ENCODE peak calls at places on chromosomes 6 and 20, in four cellular contexts. One of them, this sample, is unnamed.

GRCh38 chr6:130269969-130270635 is 47.4 kb upstream of the SAMD3 start:
- DNase-seq in neural progenitor cell: no peak
- DNase-seq in mesendoderm: no peak
- DNase-seq in fibroblast of lung: no peak
- DNase-seq in this sample: no peak

GRCh38 chr20:45363611-45364492 is 896 bp downstream of the SYS1 start:
- DNase-seq in neural progenitor cell: no peak
- DNase-seq in mesendoderm: no peak
- DNase-seq in fibroblast of lung: no peak
- DNase-seq in this sample: no peak

GRCh38 chr6:114194362-114195343 is 148.2 kb downstream of the HS3ST5 start:
- DNase-seq in neural progenitor cell: no peak
- DNase-seq in mesendoderm: no peak
- DNase-seq in fibroblast of lung: peak; percentile 69
- DNase-seq in this sample: no peak

GRCh38 chr6:159463440-159463839 is 229.6 kb downstream of the SOD2 start:
- DNase-seq in neural progenitor cell: peak; percentile 58
- DNase-seq in mesendoderm: peak; percentile 65
- DNase-seq in fibroblast of lung: peak; percentile 6
- DNase-seq in this sample: peak; percentile 68

GRCh38 chr6:170135821-170136471 is 154.9 kb downstream of the DLL1 start:
- DNase-seq in neural progenitor cell: no peak
- DNase-seq in mesendoderm: no peak
- DNase-seq in fibroblast of lung: no peak
- DNase-seq in this sample: no peak

GRCh38 chr20:63472159-63472811 is at the start of gene KCNQ2:
- DNase-seq in neural progenitor cell: peak; percentile 74
- DNase-seq in mesendoderm: peak; percentile 85
- DNase-seq in fibroblast of lung: no peak
- DNase-seq in this sample: peak; percentile 79

GRCh38 chr6:35396991-35397390 is 54.6 kb downstream of the PPARD start:
- DNase-seq in neural progenitor cell: no peak
- DNase-seq in mesendoderm: no peak
- DNase-seq in fibroblast of lung: peak; percentile 34
- DNase-seq in this sample: no peak

GRCh38 chr20:62367136-62367482 is at the start of gene LAMA5:
- DNase-seq in neural progenitor cell: peak; percentile 93
- DNase-seq in mesendoderm: peak; percentile 70
- DNase-seq in fibroblast of lung: peak; percentile 35
- DNase-seq in this sample: peak; percentile 79

GRCh38 chr6:71395731-71396409 is 107.3 kb downstream of the OGFRL1 start:
- DNase-seq in neural progenitor cell: peak; percentile 21
- DNase-seq in mesendoderm: no peak
- DNase-seq in fibroblast of lung: no peak
- DNase-seq in this sample: no peak

GRCh38 chr6:147973806-147974205 is 368.8 kb upstream of the SASH1 start:
- DNase-seq in neural progenitor cell: peak; percentile 34
- DNase-seq in mesendoderm: peak; percentile 48
- DNase-seq in fibroblast of lung: no peak
- DNase-seq in this sample: no peak

GRCh38 chr6:37482356-37483292 is 17.1 kb downstream of the CCDC167 start:
- DNase-seq in neural progenitor cell: no peak
- DNase-seq in mesendoderm: no peak
- DNase-seq in fibroblast of lung: no peak
- DNase-seq in this sample: no peak

GRCh38 chr6:27591660-27592059 is 118.8 kb upstream of the ZNF184 start:
- DNase-seq in neural progenitor cell: peak; percentile 68
- DNase-seq in mesendoderm: peak; percentile 85
- DNase-seq in fibroblast of lung: peak; percentile 49
- DNase-seq in this sample: peak; percentile 79

GRCh38 chr20:44707259-44707580 is 7.9 kb upstream of the CCN5 start:
- DNase-seq in neural progenitor cell: no peak
- DNase-seq in mesendoderm: no peak
- DNase-seq in fibroblast of lung: no peak
- DNase-seq in this sample: no peak

GRCh38 chr6:168180548-168181011 is 101.6 kb upstream of the FRMD1 start:
- DNase-seq in neural progenitor cell: no peak
- DNase-seq in mesendoderm: no peak
- DNase-seq in fibroblast of lung: no peak
- DNase-seq in this sample: peak; percentile 35

GRCh38 chr6:30750379-30750668 is 6.0 kb upstream of the IER3 start:
- DNase-seq in neural progenitor cell: no peak
- DNase-seq in mesendoderm: no peak
- DNase-seq in fibroblast of lung: no peak
- DNase-seq in this sample: no peak

GRCh38 chr20:51525241-51526104 is 17.0 kb downstream of the NFATC2 start:
- DNase-seq in neural progenitor cell: no peak
- DNase-seq in mesendoderm: no peak
- DNase-seq in fibroblast of lung: peak; percentile 28
- DNase-seq in this sample: no peak

GRCh38 chr6:167801263-167801662 is 25.4 kb upstream of the AFDN start:
- DNase-seq in neural progenitor cell: no peak
- DNase-seq in mesendoderm: no peak
- DNase-seq in fibroblast of lung: no peak
- DNase-seq in this sample: no peak

GRCh38 chr20:24033151-24033550 is 44.6 kb upstream of the GGTLC1 start:
- DNase-seq in neural progenitor cell: no peak
- DNase-seq in mesendoderm: no peak
- DNase-seq in fibroblast of lung: no peak
- DNase-seq in this sample: no peak

GRCh38 chr6:161223646-161224045 is 50.2 kb downstream of the AGPAT4 start:
- DNase-seq in neural progenitor cell: no peak
- DNase-seq in mesendoderm: no peak
- DNase-seq in fibroblast of lung: no peak
- DNase-seq in this sample: no peak

GRCh38 chr6:98716341-98716740 is 118.0 kb upstream of the POU3F2 start:
- DNase-seq in neural progenitor cell: peak; percentile 69
- DNase-seq in mesendoderm: peak; percentile 83
- DNase-seq in fibroblast of lung: no peak
- DNase-seq in this sample: peak; percentile 55

GRCh38 chr6:36616888-36617521 is 22.8 kb downstream of the SRSF3 start:
- DNase-seq in neural progenitor cell: no peak
- DNase-seq in mesendoderm: no peak
- DNase-seq in fibroblast of lung: peak; percentile 63
- DNase-seq in this sample: no peak

GRCh38 chr20:43040427-43040826 is 149.3 kb downstream of the PTPRT start:
- DNase-seq in neural progenitor cell: peak; percentile 85
- DNase-seq in mesendoderm: peak; percentile 83
- DNase-seq in fibroblast of lung: no peak
- DNase-seq in this sample: peak; percentile 1

GRCh38 chr6:30889921-30890645 is 5.8 kb downstream of the DDR1 start:
- DNase-seq in neural progenitor cell: no peak
- DNase-seq in mesendoderm: no peak
- DNase-seq in fibroblast of lung: peak; percentile 52
- DNase-seq in this sample: no peak

GRCh38 chr20:34045930-34046329 is 52.2 kb downstream of the RALY start:
- DNase-seq in neural progenitor cell: no peak
- DNase-seq in mesendoderm: no peak
- DNase-seq in fibroblast of lung: no peak
- DNase-seq in this sample: peak; percentile 82

GRCh38 chr20:19889011-19889953 is 127.9 kb upstream of the NAA20 start:
- DNase-seq in neural progenitor cell: no peak
- DNase-seq in mesendoderm: no peak
- DNase-seq in fibroblast of lung: peak; percentile 91
- DNase-seq in this sample: peak; percentile 7

GRCh38 chr6:106039836-106040592 is 46.1 kb upstream of the PRDM1 start:
- DNase-seq in neural progenitor cell: no peak
- DNase-seq in mesendoderm: peak; percentile 84
- DNase-seq in fibroblast of lung: peak; percentile 27
- DNase-seq in this sample: no peak

GRCh38 chr6:116982401-116982800 is 105.4 kb downstream of the RFX6 start:
- DNase-seq in neural progenitor cell: no peak
- DNase-seq in mesendoderm: no peak
- DNase-seq in fibroblast of lung: no peak
- DNase-seq in this sample: no peak

GRCh38 chr6:5111626-5112025 is 26.5 kb downstream of the PPP1R3G start:
- DNase-seq in neural progenitor cell: no peak
- DNase-seq in mesendoderm: no peak
- DNase-seq in fibroblast of lung: no peak
- DNase-seq in this sample: no peak

GRCh38 chr6:24329451-24329850 is 28.4 kb downstream of the DCDC2 start:
- DNase-seq in neural progenitor cell: no peak
- DNase-seq in mesendoderm: no peak
- DNase-seq in fibroblast of lung: peak; percentile 64
- DNase-seq in this sample: no peak

GRCh38 chr6:170023620-170024521 is 267.0 kb downstream of the DLL1 start:
- DNase-seq in neural progenitor cell: no peak
- DNase-seq in mesendoderm: no peak
- DNase-seq in fibroblast of lung: no peak
- DNase-seq in this sample: no peak

GRCh38 chr20:37527638-37528441 is at the start of gene BLCAP:
- DNase-seq in neural progenitor cell: peak; percentile 96
- DNase-seq in mesendoderm: peak; percentile 93
- DNase-seq in fibroblast of lung: peak; percentile 81
- DNase-seq in this sample: peak; percentile 95

GRCh38 chr6:43490523-43490939 is 13.2 kb downstream of the TJAP1 start:
- DNase-seq in neural progenitor cell: no peak
- DNase-seq in mesendoderm: no peak
- DNase-seq in fibroblast of lung: no peak
- DNase-seq in this sample: no peak
- H3K4me1 ChIP-seq in neural progenitor cell: peaks cover 12% of the 10 kb centered on the region
- H3K4me1 ChIP-seq in mesendoderm: no peaks in the 10 kb centered on the region
- H3K4me1 ChIP-seq in fibroblast of lung: peaks cover 15% of the 10 kb centered on the region
- H3K4me1 ChIP-seq in this sample: peaks cover 8% of the 10 kb centered on the region

GRCh38 chr20:58146081-58146734 is 82.2 kb downstream of the ANKRD60 start:
- DNase-seq in neural progenitor cell: no peak
- DNase-seq in mesendoderm: no peak
- DNase-seq in fibroblast of lung: no peak
- DNase-seq in this sample: no peak

GRCh38 chr20:58148891-58149290 is 79.6 kb downstream of the ANKRD60 start:
- DNase-seq in neural progenitor cell: no peak
- DNase-seq in mesendoderm: no peak
- DNase-seq in fibroblast of lung: no peak
- DNase-seq in this sample: no peak

GRCh38 chr20:58149412-58150091 is 78.9 kb downstream of the ANKRD60 start:
- DNase-seq in neural progenitor cell: no peak
- DNase-seq in mesendoderm: no peak
- DNase-seq in fibroblast of lung: no peak
- DNase-seq in this sample: no peak

GRCh38 chr20:58146761-58147160 is 81.7 kb downstream of the ANKRD60 start:
- DNase-seq in neural progenitor cell: no peak
- DNase-seq in mesendoderm: no peak
- DNase-seq in fibroblast of lung: no peak
- DNase-seq in this sample: no peak

DNA sequence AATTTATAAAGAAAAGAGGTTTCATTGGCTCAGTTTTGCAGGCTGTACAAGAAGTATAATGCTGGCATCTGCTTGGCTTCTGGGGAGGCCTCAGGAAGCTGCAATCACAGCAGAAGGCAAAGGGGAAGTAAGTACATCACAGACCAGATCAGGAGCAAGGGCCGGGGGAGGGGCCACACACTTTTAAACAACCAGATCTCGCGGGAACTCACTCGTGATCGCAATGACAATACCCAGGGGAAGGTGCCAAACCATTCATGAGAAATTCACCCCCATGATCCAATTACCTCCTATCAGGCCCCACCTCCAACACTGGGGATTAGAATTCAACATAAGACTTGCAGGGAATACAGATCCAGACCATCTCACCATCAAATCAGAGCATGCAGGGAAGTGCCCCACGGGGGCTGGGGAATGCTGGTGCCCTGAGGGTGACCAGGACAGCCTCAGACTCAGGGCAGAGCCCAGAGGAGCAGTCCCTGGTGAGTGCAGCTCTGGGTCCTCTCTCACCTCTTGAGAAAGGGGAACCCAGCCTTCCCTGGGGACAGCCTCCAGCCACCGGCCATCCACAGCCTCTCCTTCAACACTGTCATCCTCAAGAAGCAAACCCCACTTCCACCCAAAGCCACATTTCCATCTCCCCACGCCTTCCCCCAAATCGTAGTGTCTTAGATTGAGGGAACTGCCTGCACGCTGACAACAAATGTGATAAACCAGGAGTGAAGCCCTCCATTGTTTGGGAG is 80.7 kb downstream of the ANKRD60 start:
- DNase-seq in neural progenitor cell: no peak
- DNase-seq in mesendoderm: peak; percentile 40
- DNase-seq in fibroblast of lung: no peak
- DNase-seq in this sample: peak; percentile 47
- H3K27ac ChIP-seq in neural progenitor cell: no peak overlapping the region
- H3K27ac ChIP-seq in mesendoderm: no peak overlapping the region
- H3K27ac ChIP-seq in fibroblast of lung: no peak overlapping the region
- H3K27ac ChIP-seq in this sample: no peak overlapping the region

DNA sequence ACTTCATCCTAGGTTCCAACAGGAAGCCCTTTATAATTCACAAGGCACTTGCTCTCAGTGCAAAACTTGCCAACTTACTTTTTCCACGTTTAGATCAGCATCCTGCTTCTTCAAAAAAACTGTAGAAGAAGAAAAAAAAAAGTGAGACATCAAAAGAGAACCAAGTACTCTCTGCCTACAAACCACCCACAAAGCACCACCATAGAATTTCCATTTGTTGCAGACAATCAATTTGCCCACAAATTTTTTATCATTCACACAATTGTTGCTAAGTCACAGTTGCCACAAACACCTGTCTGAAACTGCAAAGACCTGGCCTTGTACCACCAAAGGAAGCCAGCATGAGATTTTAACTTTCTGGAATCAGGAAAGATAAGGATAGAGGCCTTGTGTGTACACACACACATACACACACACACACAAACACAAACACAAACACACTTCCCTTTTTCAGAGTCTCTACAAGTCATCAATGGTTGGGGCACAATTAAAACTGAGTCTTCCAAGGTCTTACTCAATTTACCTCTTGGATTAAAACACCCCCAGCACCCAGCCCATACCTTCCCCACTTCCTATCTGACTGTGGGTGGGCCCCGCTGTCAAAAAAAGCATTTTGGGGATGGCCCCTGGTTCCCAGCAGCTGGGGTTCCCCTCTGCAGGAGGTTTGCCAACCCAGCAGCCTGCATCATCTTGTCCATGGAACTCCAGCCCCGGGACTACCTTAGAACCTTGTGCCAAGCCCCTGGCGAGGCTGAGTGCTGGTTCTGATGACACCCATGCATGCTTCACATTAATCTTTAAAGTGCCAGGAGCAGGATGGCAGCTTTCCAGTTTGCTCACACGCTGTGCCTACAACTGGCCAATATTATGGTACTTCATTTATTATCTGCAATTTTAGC is 26.5 kb downstream of the FYN start:
- DNase-seq in neural progenitor cell: no peak
- DNase-seq in mesendoderm: no peak
- DNase-seq in fibroblast of lung: no peak
- DNase-seq in this sample: no peak
- H3K4me1 ChIP-seq in neural progenitor cell: peaks cover 72% of the 10 kb centered on the region
- H3K4me1 ChIP-seq in mesendoderm: peaks cover 21% of the 10 kb centered on the region
- H3K4me1 ChIP-seq in fibroblast of lung: peaks cover 6% of the 10 kb centered on the region
- H3K4me1 ChIP-seq in this sample: peaks cover 79% of the 10 kb centered on the region

GRCh38 chr6:74479420-74479819 is 726.4 kb downstream of the COL12A1 start:
- DNase-seq in neural progenitor cell: no peak
- DNase-seq in mesendoderm: no peak
- DNase-seq in fibroblast of lung: no peak
- DNase-seq in this sample: peak; percentile 7

GRCh38 chr6:74479960-74480359 is 725.9 kb downstream of the COL12A1 start:
- DNase-seq in neural progenitor cell: no peak
- DNase-seq in mesendoderm: no peak
- DNase-seq in fibroblast of lung: no peak
- DNase-seq in this sample: no peak

GRCh38 chr6:74480561-74480960 is 725.3 kb downstream of the COL12A1 start:
- DNase-seq in neural progenitor cell: no peak
- DNase-seq in mesendoderm: no peak
- DNase-seq in fibroblast of lung: no peak
- DNase-seq in this sample: no peak

GRCh38 chr6:74482180-74482579 is 723.7 kb downstream of the COL12A1 start:
- DNase-seq in neural progenitor cell: no peak
- DNase-seq in mesendoderm: no peak
- DNase-seq in fibroblast of lung: no peak
- DNase-seq in this sample: no peak
- H3K27ac ChIP-seq in neural progenitor cell: no peak overlapping the region
- H3K27ac ChIP-seq in mesendoderm: no peak overlapping the region
- H3K27ac ChIP-seq in fibroblast of lung: no peak overlapping the region
- H3K27ac ChIP-seq in this sample: no peak overlapping the region